ENCODE peak calls at places on chromosomes 12 and 14, in five cellular contexts. I is suprapubic skin, L is SHP77, S is EL, N is psoas muscle. D is an unnamed sample.

GRCh38 chr12:89211456-89211855 is 140.8 kb downstream of the DUSP6 start:
- DNase-seq in I (no peak), L (no peak), S (peak), N (no peak), D (no peak)

GRCh38 chr12:4297617-4298016 is 23.4 kb upstream of the TIGAR start:
- DNase-seq in I (no peak), L (no peak), S (no peak), N (no peak), D (no peak)

GRCh38 chr14:37588956-37589737 is 5.9 kb downstream of the FOXA1 start:
- DNase-seq in I (no peak), L (peak), S (no peak), N (no peak), D (no peak)

GRCh38 chr12:31217356-31218130 is 108.4 kb downstream of the SINHCAF start:
- DNase-seq in I (no peak), L (no peak), S (no peak), N (no peak), D (no peak)

GRCh38 chr12:94266390-94266789 is 118.0 kb downstream of the PLXNC1 start:
- DNase-seq in I (peak), L (no peak), S (no peak), N (no peak), D (no peak)

GRCh38 chr12:67650528-67651379 is 2.2 kb downstream of the DYRK2 start:
- DNase-seq in I (no peak), L (no peak), S (no peak), N (no peak), D (no peak)

GRCh38 chr14:53840444-53840843 is 116.2 kb downstream of the BMP4 start:
- DNase-seq in I (no peak), L (no peak), S (peak), N (no peak), D (no peak)

GRCh38 chr12:55653031-55653430 is 16.3 kb downstream of the OR10P1 start:
- DNase-seq in I (no peak), L (no peak), S (no peak), N (no peak), D (no peak)

GRCh38 chr12:122895290-122895689 is 634 bp downstream of the VPS37B start:
- DNase-seq in I (peak), L (no peak), S (no peak), N (no peak), D (no peak)

GRCh38 chr12:83641789-83642188 is 955.1 kb downstream of the TMTC2 start:
- DNase-seq in I (no peak), L (no peak), S (no peak), N (no peak), D (no peak)

D was measured in NCI-H526.